ENCODE peak calls at places on chromosomes 13 and 19, in six cellular contexts. V is HepG2, D is GM12878, F is SK-N-SH, C is H1, W is K562. T is an unnamed sample.

GRCh38 chr19:34253711-34254551 is 423 bp upstream of the GARRE1 start:
- DNase-seq in V (peak; percentile 66), D (no peak), F (no peak), C (peak; percentile 96), W (no peak), T (no peak)

GRCh38 chr19:13134626-13135025 is 15.5 kb downstream of the STX10 start:
- DNase-seq in V (no peak), D (no peak), F (no peak), C (no peak), W (no peak), T (no peak)

GRCh38 chr13:50539791-50540530 is 303.5 kb downstream of the DLEU7 start:
- DNase-seq in V (no peak), D (no peak), F (no peak), C (no peak), W (no peak), T (no peak)

GRCh38 chr13:81116461-81117282 is 775.7 kb upstream of the SPRY2 start:
- DNase-seq in V (no peak), D (no peak), F (no peak), C (no peak), W (no peak), T (no peak)

GRCh38 chr19:50311723-50312635 is 17.2 kb downstream of the KCNC3 start:
- DNase-seq in V (peak; percentile 59), D (no peak), F (peak; percentile 93), C (peak; percentile 89), W (peak; percentile 89), T (peak; percentile 82)

GRCh38 chr13:36131215-36131930 is at the start of gene DCLK1:
- DNase-seq in V (no peak), D (no peak), F (peak; percentile 80), C (peak; percentile 77), W (no peak), T (no peak)

GRCh38 chr13:20190481-20191310 is 2.0 kb downstream of the GJB2 start:
- DNase-seq in V (no peak), D (no peak), F (no peak), C (no peak), W (no peak), T (no peak)

GRCh38 chr13:91184244-91184926 is 163.1 kb upstream of the MIR17HG start:
- DNase-seq in V (no peak), D (no peak), F (no peak), C (no peak), W (no peak), T (no peak)

GRCh38 chr13:92224825-92225224 is 826.4 kb downstream of the GPC5 start:
- DNase-seq in V (no peak), D (no peak), F (no peak), C (no peak), W (no peak), T (no peak)

GRCh38 chr13:49606747-49607648 is 21.3 kb upstream of the ARL11 start:
- DNase-seq in V (peak; percentile 77), D (peak; percentile 61), F (peak; percentile 75), C (peak; percentile 81), W (peak; percentile 56), T (peak; percentile 68)

GRCh38 chr19:3792114-3792513 is 5.9 kb upstream of the MATK start:
- DNase-seq in V (no peak), D (no peak), F (no peak), C (no peak), W (no peak), T (no peak)

GRCh38 chr13:48782429-48782840 is 128.7 kb downstream of the CYSLTR2 start:
- DNase-seq in V (peak; percentile 15), D (no peak), F (no peak), C (no peak), W (no peak), T (no peak)

GRCh38 chr19:6947745-6948144 is 60.4 kb downstream of the ADGRE1 start:
- DNase-seq in V (peak; percentile 3), D (peak; percentile 79), F (no peak), C (no peak), W (no peak), T (peak; percentile 68)

GRCh38 chr19:15501596-15501995 is 6.7 kb upstream of the CYP4F22 start:
- DNase-seq in V (no peak), D (no peak), F (no peak), C (no peak), W (no peak), T (no peak)

GRCh38 chr19:16846901-16847300 is 17.7 kb downstream of the SIN3B start:
- DNase-seq in V (no peak), D (no peak), F (no peak), C (no peak), W (no peak), T (no peak)

GRCh38 chr19:4014541-4015491 is 7.3 kb downstream of the PIAS4 start:
- DNase-seq in V (no peak), D (no peak), F (peak; percentile 70), C (peak; percentile 87), W (peak; percentile 69), T (no peak)

GRCh38 chr13:74133657-74134201 is 475 bp downstream of the KLF12 start:
- DNase-seq in V (peak; percentile 35), D (peak; percentile 64), F (peak; percentile 85), C (peak; percentile 80), W (peak; percentile 7), T (peak; percentile 75)
- TF ChIP-seq EP300 in V (no peak), D (no peak), F (no peak), C (no peak), W (no peak), T (no peak)

DNA sequence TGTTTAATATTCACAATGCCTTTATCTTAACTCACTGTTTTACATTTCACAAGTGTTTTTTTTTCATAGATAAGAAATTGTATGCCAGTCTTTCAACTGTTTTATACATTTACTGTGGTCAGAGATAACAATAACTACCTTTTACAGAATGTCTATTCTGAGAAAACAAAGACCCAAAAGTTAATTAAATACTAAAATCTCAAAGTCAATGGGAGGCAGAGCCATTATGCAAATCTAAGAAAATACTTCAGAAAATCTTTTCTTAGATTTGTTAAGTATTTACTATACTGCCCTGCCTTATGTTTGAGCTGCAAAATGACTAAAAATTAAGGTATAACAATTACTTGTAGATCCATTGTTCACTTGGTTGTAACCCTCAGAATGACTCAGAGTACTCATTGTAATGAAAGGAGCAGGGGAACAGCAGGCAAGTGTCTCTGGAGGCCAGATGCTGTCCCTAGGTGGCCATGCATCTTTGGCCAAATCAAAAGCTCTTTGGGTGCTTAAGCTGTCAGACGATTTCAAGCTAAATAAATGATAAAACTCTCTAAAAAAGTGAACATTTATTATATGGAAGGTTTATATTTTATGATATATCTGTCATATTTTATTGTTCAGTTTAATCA is 770.1 kb upstream of the PCDH20 start:
- DNase-seq in V (no peak), D (no peak), F (no peak), C (no peak), W (no peak), T (no peak)
- H3K4me2 ChIP-seq in V (no peak overlapping the region), D (no peak overlapping the region), F (no peak overlapping the region), C (no peak overlapping the region), W (no peak overlapping the region), T (no peak overlapping the region)

GRCh38 chr19:37506387-37507166 is at the start of gene ZNF793:
- DNase-seq in V (no peak), D (no peak), F (peak; percentile 75), C (peak; percentile 95), W (no peak), T (peak; percentile 21)
- TF ChIP-seq EP300 in V (no peak), D (no peak), F (no peak), C (no peak), W (no peak), T (no peak)

DNA sequence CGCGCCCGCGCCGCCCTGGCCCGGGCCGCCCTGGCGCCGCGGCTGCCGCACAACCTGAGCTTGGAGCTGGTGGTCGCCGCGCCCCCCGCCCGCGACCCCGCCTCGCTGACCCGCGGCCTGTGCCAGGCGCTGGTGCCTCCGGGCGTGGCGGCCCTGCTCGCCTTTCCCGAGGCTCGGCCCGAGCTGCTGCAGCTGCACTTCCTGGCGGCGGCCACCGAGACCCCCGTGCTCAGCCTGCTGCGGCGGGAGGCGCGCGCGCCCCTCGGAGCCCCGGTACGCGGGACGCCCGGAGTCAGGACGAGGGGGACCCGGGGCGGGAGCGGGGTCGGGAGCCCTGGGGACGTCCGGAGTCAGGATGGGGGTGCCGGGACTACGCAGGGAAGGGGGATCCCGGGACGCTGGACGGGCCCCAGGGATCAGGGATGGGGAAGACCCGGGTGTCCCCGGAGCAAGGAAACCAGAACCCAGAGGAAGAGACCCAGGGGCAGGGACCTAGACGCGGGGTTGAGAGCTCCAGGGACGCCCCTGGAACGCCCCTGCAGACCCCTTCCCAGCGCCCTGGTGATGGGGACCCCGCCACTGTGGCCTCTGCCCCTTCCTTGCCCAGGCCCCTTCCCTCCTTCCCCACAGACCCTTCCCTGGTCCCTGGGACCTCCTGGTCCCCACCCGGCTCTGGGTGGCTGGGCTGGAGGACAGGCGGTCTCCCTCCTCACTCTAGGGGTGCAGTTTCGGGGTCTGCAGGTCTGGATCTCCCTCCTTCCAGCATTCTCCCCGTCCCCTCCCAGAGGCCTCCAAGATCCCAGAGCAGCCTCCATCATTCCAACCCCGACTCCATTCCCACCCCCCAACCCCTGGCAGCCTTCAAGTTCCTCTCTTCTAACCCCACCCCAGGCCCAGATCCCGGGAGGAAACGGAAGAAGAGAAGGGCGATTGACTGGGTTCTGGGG is 645 bp downstream of the GRIN3B start:
- DNase-seq in V (no peak), D (no peak), F (peak; percentile 65), C (no peak), W (no peak), T (no peak)
- H3K4me2 ChIP-seq in V (peak overlapping the region; percentile 65), D (no peak overlapping the region), F (peak overlapping the region; percentile 63), C (peak overlapping the region; percentile 53), W (peak overlapping the region; percentile 1), T (peak overlapping the region; percentile 96)

DNA sequence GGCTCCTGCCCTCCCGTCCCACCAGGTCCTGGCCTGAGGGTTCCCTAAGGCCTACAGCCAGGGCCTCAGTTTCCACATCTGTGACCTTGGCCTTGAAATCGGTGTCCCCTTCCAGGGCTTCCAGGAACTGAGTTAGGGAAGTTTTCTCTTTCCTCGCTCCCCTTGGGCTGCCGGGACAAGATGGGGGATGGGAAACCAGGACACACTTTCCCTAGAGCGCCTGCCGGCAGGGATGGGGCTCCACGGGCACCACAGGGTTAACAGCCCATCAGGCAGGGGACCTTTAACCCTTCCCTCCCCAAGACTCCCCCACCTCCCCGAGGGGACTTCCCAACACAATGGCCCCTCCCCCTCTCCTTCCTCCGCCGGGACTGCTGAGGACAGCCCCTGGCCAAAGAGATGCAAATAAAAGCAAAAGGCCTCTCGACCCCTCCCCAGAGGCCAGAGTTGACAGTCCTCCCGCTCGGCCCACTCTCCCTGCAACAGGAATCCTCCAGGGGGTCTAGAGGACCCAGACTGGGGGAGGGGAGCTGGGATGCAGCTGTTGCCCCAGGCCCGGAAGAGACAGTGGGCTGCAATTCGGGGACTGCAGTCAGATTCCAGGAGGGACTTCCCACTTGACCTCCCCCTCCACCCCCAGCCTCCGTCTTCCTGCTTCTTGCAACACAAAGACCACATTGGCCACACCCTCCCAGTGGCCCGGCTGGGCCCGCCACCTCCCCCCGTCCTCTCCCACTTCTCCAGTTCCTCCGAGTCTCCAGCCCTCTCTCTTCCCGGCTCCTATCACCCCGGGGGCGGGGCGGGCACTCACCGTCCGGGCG is 3.4 kb downstream of the BBC3 start:
- DNase-seq in V (peak; percentile 88), D (peak; percentile 69), F (peak; percentile 77), C (peak; percentile 94), W (peak; percentile 62), T (peak; percentile 99)
- TF ChIP-seq EP300 in V (peak; percentile 12), D (peak; percentile 42), F (no peak), C (no peak), W (peak; percentile 54), T (peak; percentile 69)

GRCh38 chr19:53880716-53881481 is 1.1 kb upstream of the PRKCG start:
- DNase-seq in V (no peak), D (no peak), F (no peak), C (no peak), W (no peak), T (no peak)
- H3K4me2 ChIP-seq in V (peak overlapping the region; percentile 89), D (no peak overlapping the region), F (peak overlapping the region; percentile 79), C (peak overlapping the region; percentile 100), W (peak overlapping the region; percentile 67), T (peak overlapping the region; percentile 77)

T was measured in A549.